ENCODE peak calls at places on chromosome 16, in eight cellular contexts. Z, C, H, B, S, W, I and G are unnamed samples.

GRCh38 chr16:89471225-89471624 is 19.1 kb downstream of the ANKRD11 start:
- DNase-seq in Z (peak), S (no peak), W (peak), C (no peak), H (no peak), B (no peak), I (no peak), G (no peak)

GRCh38 chr16:4574919-4575705 is 19.0 kb downstream of the C16orf96 start:
- DNase-seq in S (no peak), Z (no peak), W (no peak), I (no peak), B (no peak), C (no peak), H (no peak), G (no peak)

GRCh38 chr16:4601317-4602186 is 13.1 kb downstream of the UBALD1 start:
- DNase-seq in S (no peak), H (peak), C (no peak), Z (peak), B (no peak), I (no peak), W (peak), G (no peak)

GRCh38 chr16:122342-122741 is 16.1 kb downstream of the NPRL3 start:
- DNase-seq in B (no peak), I (no peak), H (no peak), W (no peak), C (no peak), Z (no peak), S (no peak), G (no peak)

GRCh38 chr16:15650019-15650697 is at the start of gene NDE1:
- DNase-seq in S (peak), I (peak), Z (peak), H (peak), W (peak), B (peak), C (peak), G (peak)

GRCh38 chr16:8537691-8538342 is 52.5 kb downstream of the TMEM114 start:
- DNase-seq in Z (no peak), H (no peak), I (no peak), S (no peak), C (no peak), B (no peak), W (no peak), G (no peak)

GRCh38 chr16:83717814-83718213 is 90.0 kb upstream of the HSBP1 start:
- DNase-seq in C (no peak), S (no peak), H (peak), I (no peak), W (peak), Z (peak), B (no peak), G (no peak)

GRCh38 chr16:16042076-16042475 is 92.7 kb downstream of the ABCC1 start:
- DNase-seq in H (no peak), C (no peak), W (peak), B (peak), Z (peak), S (no peak), I (no peak), G (no peak)

GRCh38 chr16:75497558-75497957 is 2.3 kb upstream of the CHST6 start:
- DNase-seq in S (no peak), I (no peak), B (no peak), H (no peak), W (peak), Z (no peak), C (no peak), G (no peak)

GRCh38 chr16:17470871-17471744 is at the start of gene XYLT1:
- DNase-seq in B (no peak), S (no peak), W (peak), I (peak), Z (peak), H (no peak), C (peak), G (no peak)

GRCh38 chr16:12113581-12114375 is 137.2 kb downstream of the SNX29 start:
- DNase-seq in H (no peak), W (peak), Z (peak), S (no peak), C (no peak), I (no peak), B (no peak), G (no peak)

GRCh38 chr16:26863971-26864370 is 202.8 kb upstream of the C16orf82 start:
- DNase-seq in W (no peak), H (no peak), I (no peak), B (no peak), Z (no peak), C (no peak), S (no peak), G (no peak)

GRCh38 chr16:85650864-85651811 is 37.6 kb downstream of the GINS2 start:
- DNase-seq in C (no peak), H (no peak), Z (peak), W (no peak), I (no peak), B (no peak), S (no peak), G (no peak)

GRCh38 chr16:11126389-11127072 is 129.5 kb downstream of the SOCS1 start:
- DNase-seq in I (no peak), S (no peak), Z (no peak), B (no peak), C (no peak), W (no peak), H (no peak), G (no peak)

GRCh38 chr16:1615761-1616160 is 3.6 kb downstream of the CRAMP1 start:
- DNase-seq in W (peak), Z (no peak), B (no peak), H (no peak), C (no peak), S (no peak), I (no peak), G (no peak)

GRCh38 chr16:1458336-1458976 is 14.1 kb upstream of the CCDC154 start:
- DNase-seq in Z (peak), H (no peak), B (no peak), C (no peak), W (peak), S (no peak), I (no peak), G (no peak)

GRCh38 chr16:50610331-50611262 is 62.4 kb downstream of the NKD1 start:
- DNase-seq in H (no peak), S (no peak), B (no peak), I (no peak), C (no peak), Z (no peak), W (no peak), G (no peak)

GRCh38 chr16:2278956-2279800 is 11.3 kb upstream of the RNPS1 start:
- DNase-seq in W (no peak), B (no peak), S (no peak), I (no peak), H (no peak), Z (no peak), C (no peak), G (no peak)

GRCh38 chr16:76583466-76583865 is 306.3 kb downstream of the CNTNAP4 start:
- DNase-seq in W (peak), H (no peak), I (no peak), S (no peak), C (no peak), B (no peak), Z (no peak), G (no peak)

GRCh38 chr16:15737140-15737644 is 87.1 kb downstream of the NDE1 start:
- DNase-seq in S (no peak), I (no peak), W (no peak), H (no peak), Z (no peak), B (no peak), C (no peak), G (no peak)

GRCh38 chr16:49822649-49823370 is 33.1 kb downstream of the ZNF423 start:
- DNase-seq in C (no peak), I (no peak), Z (no peak), H (no peak), W (no peak), B (no peak), S (no peak), G (no peak)

GRCh38 chr16:75460441-75460840 is 4.0 kb downstream of the TMEM170A start:
- DNase-seq in I (no peak), B (no peak), Z (peak), C (no peak), W (peak), S (no peak), H (no peak), G (no peak)

GRCh38 chr16:29862884-29863668 is at the start of gene CDIPT:
- DNase-seq in S (peak), I (peak), H (peak), C (peak), B (peak), W (peak), Z (peak), G (peak)

GRCh38 chr16:76639685-76640289 is 362.6 kb downstream of the CNTNAP4 start:
- DNase-seq in S (no peak), B (no peak), C (no peak), Z (no peak), W (peak), I (no peak), H (peak), G (no peak)

GRCh38 chr16:35745191-35745590 is 2285.8 kb downstream of the TP53TG3F start:
- DNase-seq in C (no peak), H (no peak), W (no peak), Z (no peak), S (no peak), I (no peak), B (no peak), G (no peak)

GRCh38 chr16:27852116-27852515 is 211.4 kb downstream of the GSG1L start:
- DNase-seq in S (no peak), B (no peak), Z (no peak), C (no peak), I (no peak), W (no peak), H (no peak), G (no peak)

GRCh38 chr16:72836985-72837384 is 210.9 kb downstream of the ZFHX3 start:
- DNase-seq in Z (no peak), B (no peak), H (no peak), W (no peak), C (no peak), S (no peak), I (no peak), G (no peak)

GRCh38 chr16:89958068-89958467 is 9.5 kb downstream of the DEF8 start:
- DNase-seq in S (no peak), C (no peak), W (peak), B (peak), I (no peak), H (no peak), Z (peak), G (no peak)

GRCh38 chr16:88768041-88768876 is 16.8 kb downstream of the PIEZO1 start:
- DNase-seq in I (no peak), C (no peak), S (no peak), W (peak), B (peak), H (peak), Z (peak), G (no peak)

GRCh38 chr16:30382398-30383015 is at the start of gene SEPTIN1:
- DNase-seq in S (peak), Z (no peak), H (no peak), B (no peak), W (no peak), C (peak), I (peak), G (peak)

GRCh38 chr16:29991571-29991904 is 3.9 kb downstream of the HIRIP3 start:
- DNase-seq in S (no peak), C (no peak), B (no peak), Z (no peak), H (no peak), I (no peak), W (no peak), G (no peak)